ENCODE peak calls at places on chromosomes 16 and 17, in four cellular contexts. One of them, this sample, is unnamed. For H3K4me1, the result is how much of the 10 kb centered on the place peaks cover.

GRCh38 chr16:17357302-17358062 is 113.3 kb downstream of the XYLT1 start:
- DNase-seq in left ventricle myocardium inferior: no peak
- DNase-seq in K562: no peak
- DNase-seq in testis: no peak
- DNase-seq in this sample: no peak

GRCh38 chr16:9797306-9797705 is 384.9 kb downstream of the GRIN2A start:
- DNase-seq in left ventricle myocardium inferior: peak
- DNase-seq in testis: no peak
- DNase-seq in K562: no peak
- DNase-seq in this sample: no peak

GRCh38 chr17:27633312-27634025 is 2.5 kb downstream of the LGALS9 start:
- DNase-seq in left ventricle myocardium inferior: no peak
- DNase-seq in K562: peak
- DNase-seq in testis: peak
- DNase-seq in this sample: no peak

GRCh38 chr17:42002175-42002791 is 15.0 kb downstream of the DNAJC7 start:
- DNase-seq in K562: no peak
- DNase-seq in left ventricle myocardium inferior: no peak
- DNase-seq in testis: no peak
- DNase-seq in this sample: no peak

GRCh38 chr17:83177611-83178532 is 98.5 kb downstream of the METRNL start:
- DNase-seq in left ventricle myocardium inferior: no peak
- DNase-seq in testis: no peak
- DNase-seq in K562: no peak
- DNase-seq in this sample: no peak

GRCh38 chr16:71327720-71328119 is 30.8 kb upstream of the CALB2 start:
- DNase-seq in left ventricle myocardium inferior: no peak
- DNase-seq in K562: no peak
- DNase-seq in testis: no peak
- DNase-seq in this sample: no peak

GRCh38 chr16:75254359-75254837 is 3.0 kb upstream of the BCAR1 start:
- DNase-seq in left ventricle myocardium inferior: no peak
- DNase-seq in K562: no peak
- DNase-seq in testis: no peak
- DNase-seq in this sample: no peak

GRCh38 chr16:27690604-27691003 is 140.7 kb downstream of the KATNIP start:
- DNase-seq in K562: peak
- DNase-seq in testis: no peak
- DNase-seq in left ventricle myocardium inferior: no peak
- DNase-seq in this sample: no peak

GRCh38 chr17:53570731-53571130 is 252.0 kb upstream of the KIF2B start:
- DNase-seq in K562: no peak
- DNase-seq in left ventricle myocardium inferior: no peak
- DNase-seq in testis: no peak
- DNase-seq in this sample: no peak

GRCh38 chr17:1197781-1198490 is 18.2 kb upstream of the ABR start:
- DNase-seq in testis: peak
- DNase-seq in K562: no peak
- DNase-seq in left ventricle myocardium inferior: peak
- DNase-seq in this sample: peak

GRCh38 chr16:79653337-79654000 is 52.9 kb upstream of the MAF start:
- DNase-seq in testis: peak
- DNase-seq in K562: no peak
- DNase-seq in left ventricle myocardium inferior: peak
- DNase-seq in this sample: peak

GRCh38 chr17:48241770-48242497 is 134.4 kb downstream of the SNX11 start:
- DNase-seq in K562: no peak
- DNase-seq in left ventricle myocardium inferior: no peak
- DNase-seq in testis: no peak
- DNase-seq in this sample: no peak

GRCh38 chr17:51524524-51524923 is 264.2 kb downstream of the UTP18 start:
- DNase-seq in K562: no peak
- DNase-seq in left ventricle myocardium inferior: no peak
- DNase-seq in testis: no peak
- DNase-seq in this sample: no peak

GRCh38 chr17:18278867-18279266 is 18.4 kb downstream of the MIEF2 start:
- DNase-seq in left ventricle myocardium inferior: no peak
- DNase-seq in testis: no peak
- DNase-seq in K562: no peak
- DNase-seq in this sample: no peak

GRCh38 chr17:37698132-37698615 is 46.7 kb downstream of the HNF1B start:
- DNase-seq in K562: no peak
- DNase-seq in testis: no peak
- DNase-seq in left ventricle myocardium inferior: no peak
- DNase-seq in this sample: no peak

GRCh38 chr17:39027037-39027436 is 59.8 kb upstream of the FBXO47 start:
- DNase-seq in K562: no peak
- DNase-seq in left ventricle myocardium inferior: peak
- DNase-seq in testis: peak
- DNase-seq in this sample: peak

GRCh38 chr16:68749424-68749823 is 12.3 kb downstream of the CDH1 start:
- DNase-seq in left ventricle myocardium inferior: no peak
- DNase-seq in testis: no peak
- DNase-seq in K562: no peak
- DNase-seq in this sample: no peak
- TF ChIP-seq CTCF in left ventricle myocardium inferior: no peak
- TF ChIP-seq CTCF in testis: no peak
- TF ChIP-seq CTCF in K562: no peak
- TF ChIP-seq CTCF in this sample: no peak

GRCh38 chr17:43210576-43210975 is 1.1 kb upstream of the TMEM106A start:
- DNase-seq in left ventricle myocardium inferior: no peak
- DNase-seq in K562: no peak
- DNase-seq in testis: no peak
- DNase-seq in this sample: no peak
- H3K4me3 ChIP-seq in left ventricle myocardium inferior: no peak
- H3K4me3 ChIP-seq in K562: no peak
- H3K4me3 ChIP-seq in testis: no peak
- H3K4me3 ChIP-seq in this sample: no peak

DNA sequence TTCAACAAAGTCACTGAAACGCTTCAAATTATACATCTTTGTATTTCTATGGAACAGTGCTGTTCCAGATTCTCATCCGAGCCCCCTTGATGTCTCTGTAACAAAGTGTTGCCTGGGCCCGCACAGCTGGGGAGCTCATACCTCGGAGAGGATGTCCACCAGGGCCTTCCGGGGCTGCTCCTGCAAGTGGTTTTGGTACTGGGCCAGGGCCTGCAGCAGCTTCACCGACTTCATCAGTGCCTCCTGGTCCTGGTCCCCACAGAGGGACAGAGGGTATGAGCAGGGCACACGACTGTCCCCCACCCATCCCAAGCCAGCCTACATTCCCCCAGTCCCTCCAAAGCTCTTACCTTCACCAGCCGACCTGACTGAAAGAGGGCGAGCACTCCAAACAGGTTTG is 1.5 kb downstream of the MYBBP1A start:
- DNase-seq in K562: no peak
- DNase-seq in left ventricle myocardium inferior: no peak
- DNase-seq in testis: no peak
- DNase-seq in this sample: no peak
- H3K4me1 ChIP-seq in K562: under half
- H3K4me1 ChIP-seq in left ventricle myocardium inferior: under half
- H3K4me1 ChIP-seq in testis: under half
- H3K4me1 ChIP-seq in this sample: under half

GRCh38 chr16:30113711-30114333 is 485 bp upstream of the GDPD3 start:
- DNase-seq in left ventricle myocardium inferior: no peak
- DNase-seq in K562: no peak
- DNase-seq in testis: no peak
- DNase-seq in this sample: no peak

GRCh38 chr16:30115238-30115637 is 1.9 kb upstream of the GDPD3 start:
- DNase-seq in K562: no peak
- DNase-seq in left ventricle myocardium inferior: no peak
- DNase-seq in testis: no peak
- DNase-seq in this sample: no peak

GRCh38 chr16:30112197-30113030 is 923 bp downstream of the GDPD3 start:
- DNase-seq in left ventricle myocardium inferior: peak
- DNase-seq in K562: peak
- DNase-seq in testis: peak
- DNase-seq in this sample: peak

GRCh38 chr16:30114411-30114810 is 1.1 kb upstream of the GDPD3 start:
- DNase-seq in K562: no peak
- DNase-seq in testis: no peak
- DNase-seq in left ventricle myocardium inferior: no peak
- DNase-seq in this sample: no peak

DNA sequence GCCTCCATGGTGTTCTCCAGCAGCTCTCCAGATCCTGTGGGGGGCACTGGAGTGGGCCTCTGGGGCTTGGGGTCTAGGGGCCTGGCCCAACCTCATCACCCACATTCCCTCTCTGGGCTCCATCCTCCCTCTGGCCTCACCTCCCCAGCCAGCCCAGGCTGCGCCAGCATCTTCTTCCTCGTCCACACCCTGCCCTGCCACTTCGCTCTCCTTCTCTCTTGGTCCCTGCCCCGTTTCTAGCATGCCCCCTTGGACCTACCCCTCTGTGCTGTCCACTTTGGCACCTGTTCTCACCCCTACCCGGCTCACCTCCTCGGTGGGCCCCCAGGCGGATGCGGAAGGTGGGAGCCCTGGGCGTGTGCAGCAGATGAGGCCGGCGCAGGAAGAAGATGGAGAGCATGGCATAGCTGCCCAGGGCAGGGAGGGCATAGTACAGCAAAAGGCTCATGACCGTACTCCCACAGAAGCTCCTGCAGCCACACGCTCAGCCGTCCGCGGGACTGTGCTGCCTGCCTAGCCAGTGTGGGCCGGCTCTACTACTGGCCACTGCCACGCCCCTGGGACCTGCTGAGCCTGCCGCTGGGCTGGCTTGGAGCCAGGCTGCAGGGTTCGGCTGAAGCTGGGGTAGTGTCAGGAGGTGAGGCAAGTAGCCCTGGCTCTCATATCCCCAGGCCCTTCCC is at the start of gene GDPD3:
- DNase-seq in K562: peak
- DNase-seq in left ventricle myocardium inferior: peak
- DNase-seq in testis: peak
- DNase-seq in this sample: peak
- TF ChIP-seq CTCF in K562: no peak
- TF ChIP-seq CTCF in left ventricle myocardium inferior: no peak
- TF ChIP-seq CTCF in testis: no peak
- TF ChIP-seq CTCF in this sample: no peak

GRCh38 chr16:85175724-85176233 is 63.5 kb upstream of the CIBAR2 start:
- DNase-seq in K562: no peak
- DNase-seq in left ventricle myocardium inferior: no peak
- DNase-seq in testis: no peak
- DNase-seq in this sample: no peak
- H3K4me3 ChIP-seq in K562: no peak
- H3K4me3 ChIP-seq in left ventricle myocardium inferior: no peak
- H3K4me3 ChIP-seq in testis: no peak
- H3K4me3 ChIP-seq in this sample: no peak

DNA sequence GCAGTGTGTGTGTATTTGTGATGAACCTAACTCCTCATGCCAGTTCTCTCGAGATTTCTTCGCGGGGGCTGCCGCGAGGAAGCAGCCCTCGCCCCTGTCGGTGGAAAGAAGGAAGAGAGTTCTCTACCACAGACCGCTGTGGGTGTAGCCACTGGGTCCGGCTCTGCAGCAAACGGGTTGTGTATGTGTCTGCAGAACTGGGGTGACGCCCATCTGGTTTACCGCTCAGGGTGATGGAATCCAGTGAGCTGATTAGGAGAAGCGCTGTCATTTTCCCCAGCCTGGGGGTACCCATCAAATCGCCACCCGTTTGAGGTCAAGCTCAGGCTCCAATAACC is 7.7 kb downstream of the CORO6 start:
- DNase-seq in left ventricle myocardium inferior: no peak
- DNase-seq in testis: no peak
- DNase-seq in K562: peak
- DNase-seq in this sample: no peak
- H3K4me1 ChIP-seq in left ventricle myocardium inferior: half or more
- H3K4me1 ChIP-seq in testis: under half
- H3K4me1 ChIP-seq in K562: under half
- H3K4me1 ChIP-seq in this sample: under half

GRCh38 chr16:25143898-25144297 is 32.4 kb downstream of the LCMT1 start:
- DNase-seq in K562: peak
- DNase-seq in testis: no peak
- DNase-seq in left ventricle myocardium inferior: no peak
- DNase-seq in this sample: no peak
- TF ChIP-seq CTCF in K562: peak
- TF ChIP-seq CTCF in testis: peak
- TF ChIP-seq CTCF in left ventricle myocardium inferior: peak
- TF ChIP-seq CTCF in this sample: no peak

DNA sequence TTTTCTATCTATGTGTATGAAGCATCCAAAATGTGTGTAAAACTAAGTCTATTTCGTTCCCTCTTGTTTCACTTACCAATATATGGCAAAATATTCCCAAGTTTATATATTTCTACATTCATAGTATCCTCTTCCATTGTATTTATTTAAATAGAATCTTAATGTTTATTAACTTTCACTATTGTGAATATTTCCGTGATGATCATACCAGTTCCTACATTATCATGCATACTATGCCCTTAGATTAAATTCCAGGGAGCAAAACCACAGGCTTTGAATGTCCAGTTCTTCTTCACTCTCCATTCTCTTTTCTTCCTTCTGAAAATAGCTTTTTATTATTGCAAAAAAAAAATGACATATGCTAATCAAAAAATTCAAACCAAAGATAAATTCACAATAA is 4.0 kb downstream of the MAP2K6 start:
- DNase-seq in testis: no peak
- DNase-seq in left ventricle myocardium inferior: no peak
- DNase-seq in K562: no peak
- DNase-seq in this sample: no peak
- H3K4me3 ChIP-seq in testis: no peak
- H3K4me3 ChIP-seq in left ventricle myocardium inferior: no peak
- H3K4me3 ChIP-seq in K562: no peak
- H3K4me3 ChIP-seq in this sample: no peak

GRCh38 chr17:21280081-21280518 is 4.4 kb upstream of the MAP2K3 start:
- DNase-seq in testis: peak
- DNase-seq in left ventricle myocardium inferior: peak
- DNase-seq in K562: peak
- DNase-seq in this sample: peak

GRCh38 chr17:21283482-21284318 is 811 bp upstream of the MAP2K3 start:
- DNase-seq in testis: no peak
- DNase-seq in K562: no peak
- DNase-seq in left ventricle myocardium inferior: no peak
- DNase-seq in this sample: no peak

GRCh38 chr17:21284319-21285163 is at the start of gene MAP2K3:
- DNase-seq in left ventricle myocardium inferior: peak
- DNase-seq in testis: peak
- DNase-seq in K562: peak
- DNase-seq in this sample: peak

GRCh38 chr17:21282850-21283249 is 1.7 kb upstream of the MAP2K3 start:
- DNase-seq in K562: no peak
- DNase-seq in testis: no peak
- DNase-seq in left ventricle myocardium inferior: no peak
- DNase-seq in this sample: no peak

DNA sequence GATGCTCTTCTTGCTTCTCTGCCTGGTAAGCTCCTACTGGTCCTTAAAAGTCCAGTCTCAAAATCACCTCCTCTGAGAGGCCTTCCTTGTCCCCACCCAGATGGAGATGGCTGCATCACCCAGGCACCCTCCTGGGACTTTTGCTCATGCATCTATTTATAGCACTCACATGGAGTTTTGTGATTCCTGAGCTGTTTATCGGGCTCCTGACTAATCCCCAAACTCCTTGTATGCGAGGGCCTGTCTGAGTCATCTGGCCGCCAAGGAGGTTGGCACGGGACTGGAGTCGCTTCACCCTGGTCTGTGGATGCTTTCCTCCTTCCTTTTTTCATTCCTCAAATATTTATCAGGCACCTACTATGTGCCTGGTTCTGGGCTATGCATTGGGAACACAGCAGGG is 2.3 kb upstream of the MAP2K3 start:
- DNase-seq in K562: no peak
- DNase-seq in testis: no peak
- DNase-seq in left ventricle myocardium inferior: no peak
- DNase-seq in this sample: no peak
- H3K4me1 ChIP-seq in K562: under half
- H3K4me1 ChIP-seq in testis: under half
- H3K4me1 ChIP-seq in left ventricle myocardium inferior: half or more
- H3K4me1 ChIP-seq in this sample: under half

This sample was measured in thyroid gland.